ENCODE peak calls at places on chromosomes 13 and 19, in five cellular contexts. One of them, this sample, is unnamed.

GRCh38 chr19:58398545-58398944 is 3.1 kb downstream of the RNF225 start:
- DNase-seq in stimulated activated CD4-positive, alpha-beta T cell treated with anti-CD3 and anti-CD28 coated beads, Interleukin-4, amount 100 ng/mL, for 4 hours: no peak
- DNase-seq in activated naive CD8-positive, alpha-beta T cell treated with anti-CD3 and anti-CD28 coated beads for 36 hours: no peak
- DNase-seq in WERI-Rb-1: no peak
- DNase-seq in naive thymus-derived CD8-positive, alpha-beta T cell: no peak
- DNase-seq in this sample: no peak

GRCh38 chr19:30941591-30941990 is 407.6 kb downstream of the TSHZ3 start:
- DNase-seq in WERI-Rb-1: no peak
- DNase-seq in stimulated activated CD4-positive, alpha-beta T cell treated with anti-CD3 and anti-CD28 coated beads, Interleukin-4, amount 100 ng/mL, for 4 hours: no peak
- DNase-seq in activated naive CD8-positive, alpha-beta T cell treated with anti-CD3 and anti-CD28 coated beads for 36 hours: no peak
- DNase-seq in naive thymus-derived CD8-positive, alpha-beta T cell: no peak
- DNase-seq in this sample: no peak

GRCh38 chr13:67383358-67383757 is 153.2 kb upstream of the PCDH9 start:
- DNase-seq in activated naive CD8-positive, alpha-beta T cell treated with anti-CD3 and anti-CD28 coated beads for 36 hours: no peak
- DNase-seq in stimulated activated CD4-positive, alpha-beta T cell treated with anti-CD3 and anti-CD28 coated beads, Interleukin-4, amount 100 ng/mL, for 4 hours: no peak
- DNase-seq in WERI-Rb-1: no peak
- DNase-seq in naive thymus-derived CD8-positive, alpha-beta T cell: no peak
- DNase-seq in this sample: no peak

GRCh38 chr13:33150146-33150545 is 133.9 kb downstream of the KL start:
- DNase-seq in activated naive CD8-positive, alpha-beta T cell treated with anti-CD3 and anti-CD28 coated beads for 36 hours: no peak
- DNase-seq in naive thymus-derived CD8-positive, alpha-beta T cell: no peak
- DNase-seq in stimulated activated CD4-positive, alpha-beta T cell treated with anti-CD3 and anti-CD28 coated beads, Interleukin-4, amount 100 ng/mL, for 4 hours: no peak
- DNase-seq in WERI-Rb-1: no peak
- DNase-seq in this sample: no peak

GRCh38 chr13:22198001-22198400 is 527.1 kb downstream of the FGF9 start:
- DNase-seq in stimulated activated CD4-positive, alpha-beta T cell treated with anti-CD3 and anti-CD28 coated beads, Interleukin-4, amount 100 ng/mL, for 4 hours: no peak
- DNase-seq in naive thymus-derived CD8-positive, alpha-beta T cell: no peak
- DNase-seq in activated naive CD8-positive, alpha-beta T cell treated with anti-CD3 and anti-CD28 coated beads for 36 hours: no peak
- DNase-seq in WERI-Rb-1: no peak
- DNase-seq in this sample: no peak

GRCh38 chr13:43346427-43346826 is 323.0 kb downstream of the DNAJC15 start:
- DNase-seq in activated naive CD8-positive, alpha-beta T cell treated with anti-CD3 and anti-CD28 coated beads for 36 hours: no peak
- DNase-seq in WERI-Rb-1: no peak
- DNase-seq in naive thymus-derived CD8-positive, alpha-beta T cell: no peak
- DNase-seq in stimulated activated CD4-positive, alpha-beta T cell treated with anti-CD3 and anti-CD28 coated beads, Interleukin-4, amount 100 ng/mL, for 4 hours: no peak
- DNase-seq in this sample: no peak

GRCh38 chr13:92175330-92175729 is 776.9 kb downstream of the GPC5 start:
- DNase-seq in naive thymus-derived CD8-positive, alpha-beta T cell: no peak
- DNase-seq in activated naive CD8-positive, alpha-beta T cell treated with anti-CD3 and anti-CD28 coated beads for 36 hours: no peak
- DNase-seq in WERI-Rb-1: peak; percentile 63
- DNase-seq in stimulated activated CD4-positive, alpha-beta T cell treated with anti-CD3 and anti-CD28 coated beads, Interleukin-4, amount 100 ng/mL, for 4 hours: no peak
- DNase-seq in this sample: no peak

GRCh38 chr19:16429066-16429758 is 42.6 kb downstream of the EPS15L1 start:
- DNase-seq in activated naive CD8-positive, alpha-beta T cell treated with anti-CD3 and anti-CD28 coated beads for 36 hours: no peak
- DNase-seq in stimulated activated CD4-positive, alpha-beta T cell treated with anti-CD3 and anti-CD28 coated beads, Interleukin-4, amount 100 ng/mL, for 4 hours: no peak
- DNase-seq in naive thymus-derived CD8-positive, alpha-beta T cell: no peak
- DNase-seq in WERI-Rb-1: no peak
- DNase-seq in this sample: no peak

GRCh38 chr19:15456871-15457700 is 7.3 kb downstream of the RASAL3 start:
- DNase-seq in naive thymus-derived CD8-positive, alpha-beta T cell: no peak
- DNase-seq in stimulated activated CD4-positive, alpha-beta T cell treated with anti-CD3 and anti-CD28 coated beads, Interleukin-4, amount 100 ng/mL, for 4 hours: no peak
- DNase-seq in WERI-Rb-1: peak; percentile 49
- DNase-seq in activated naive CD8-positive, alpha-beta T cell treated with anti-CD3 and anti-CD28 coated beads for 36 hours: no peak
- DNase-seq in this sample: no peak

GRCh38 chr13:32861304-32861703 is 154.9 kb upstream of the KL start:
- DNase-seq in stimulated activated CD4-positive, alpha-beta T cell treated with anti-CD3 and anti-CD28 coated beads, Interleukin-4, amount 100 ng/mL, for 4 hours: no peak
- DNase-seq in activated naive CD8-positive, alpha-beta T cell treated with anti-CD3 and anti-CD28 coated beads for 36 hours: no peak
- DNase-seq in WERI-Rb-1: no peak
- DNase-seq in naive thymus-derived CD8-positive, alpha-beta T cell: no peak
- DNase-seq in this sample: no peak

GRCh38 chr19:48969276-48970138 is 4.4 kb downstream of the FTL start:
- DNase-seq in stimulated activated CD4-positive, alpha-beta T cell treated with anti-CD3 and anti-CD28 coated beads, Interleukin-4, amount 100 ng/mL, for 4 hours: no peak
- DNase-seq in activated naive CD8-positive, alpha-beta T cell treated with anti-CD3 and anti-CD28 coated beads for 36 hours: peak; percentile 12
- DNase-seq in WERI-Rb-1: no peak
- DNase-seq in naive thymus-derived CD8-positive, alpha-beta T cell: no peak
- DNase-seq in this sample: no peak